ENCODE peak calls at places on chromosomes 2 and 18, in ten cellular contexts. E, W, L, B, P, R, I, S, N and A are unnamed samples.

GRCh38 chr18:75071866-75072671 is 136.9 kb downstream of the PTGR3 start:
- DNase-seq in B (no peak), L (no peak), N (no peak), P (no peak), S (no peak), E (no peak), I (no peak), R (no peak), W (no peak), A (peak; percentile 78)

GRCh38 chr2:204354442-204354856 is 190.8 kb upstream of the PARD3B start:
- DNase-seq in E (no peak), L (no peak), S (no peak), I (no peak), W (no peak), R (no peak), N (no peak), B (no peak), P (no peak), A (no peak)

GRCh38 chr2:151819920-151820319 is 8.3 kb downstream of the ARL5A start:
- DNase-seq in E (no peak), R (no peak), I (no peak), W (no peak), N (no peak), L (no peak), P (no peak), S (no peak), B (no peak), A (no peak)

GRCh38 chr2:10963155-10963554 is 51.4 kb downstream of the KCNF1 start:
- DNase-seq in W (no peak), E (no peak), I (no peak), S (no peak), P (no peak), L (no peak), B (peak; percentile 2), R (no peak), N (no peak), A (no peak)

GRCh38 chr2:86825728-86826386 is 35.1 kb upstream of the CD8A start:
- DNase-seq in S (no peak), R (no peak), B (no peak), N (no peak), E (no peak), I (no peak), W (no peak), L (no peak), P (no peak), A (no peak)

GRCh38 chr18:41553716-41554115 is 401.3 kb upstream of the PIK3C3 start:
- DNase-seq in L (no peak), B (no peak), R (no peak), W (no peak), S (no peak), P (no peak), N (no peak), I (no peak), E (no peak), A (no peak)

GRCh38 chr2:66488946-66489345 is 54.0 kb downstream of the MEIS1 start:
- DNase-seq in P (no peak), S (no peak), W (no peak), E (no peak), B (no peak), L (no peak), N (no peak), I (no peak), R (no peak), A (no peak)

GRCh38 chr2:95305341-95306058 is 8.4 kb downstream of the KCNIP3 start:
- DNase-seq in S (no peak), B (no peak), E (peak; percentile 36), N (no peak), L (no peak), W (no peak), P (peak; percentile 78), I (peak; percentile 47), R (peak; percentile 50), A (no peak)

GRCh38 chr2:229445013-229445412 is 173.9 kb upstream of the PID1 start:
- DNase-seq in R (peak; percentile 69), S (peak; percentile 72), L (peak; percentile 85), B (no peak), W (peak; percentile 92), I (peak; percentile 71), E (peak; percentile 24), P (peak; percentile 70), N (no peak), A (no peak)

GRCh38 chr2:140457483-140457882 is 1673.3 kb downstream of the LRP1B start:
- DNase-seq in N (no peak), W (no peak), L (no peak), B (no peak), S (no peak), R (no peak), I (no peak), P (no peak), E (no peak), A (no peak)

GRCh38 chr18:49537232-49537876 is 24.5 kb upstream of the LIPG start:
- DNase-seq in S (no peak), B (no peak), R (no peak), L (no peak), W (no peak), E (no peak), P (no peak), N (no peak), I (no peak), A (no peak)

GRCh38 chr2:237427807-237428506 is 14.0 kb upstream of the COL6A3 start:
- DNase-seq in S (no peak), R (no peak), N (peak; percentile 35), L (no peak), P (no peak), I (no peak), B (no peak), E (no peak), W (no peak), A (no peak)

GRCh38 chr2:181117176-181117925 is 136.9 kb downstream of the UBE2E3 start:
- DNase-seq in S (no peak), B (no peak), E (no peak), W (no peak), I (no peak), N (no peak), P (no peak), R (no peak), L (no peak), A (no peak)

DNA sequence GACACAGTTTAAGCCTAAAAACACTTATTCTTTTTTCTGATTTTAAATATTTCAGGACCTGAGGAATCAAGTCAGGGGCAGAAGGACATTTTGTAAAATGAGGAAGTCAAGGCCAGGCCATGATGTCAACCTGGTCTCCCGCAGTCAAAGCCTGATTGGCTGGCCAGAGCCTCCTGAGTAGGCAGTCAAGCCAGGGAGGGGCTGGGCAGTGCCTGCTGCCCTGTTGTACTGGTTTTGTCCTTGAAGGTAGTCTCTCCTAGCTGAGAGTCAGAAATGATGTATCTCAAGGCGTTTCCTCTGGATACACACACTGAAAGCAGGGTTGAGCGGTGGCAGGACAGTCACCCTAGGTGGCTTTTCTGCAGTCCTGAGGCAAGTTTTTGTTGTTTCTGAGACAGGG is 19.8 kb downstream of the CCT7 start:
- DNase-seq in B (no peak), E (no peak), W (no peak), N (no peak), P (no peak), I (no peak), L (no peak), R (no peak), S (no peak), A (no peak)
- H3K36me3 ChIP-seq in B (peaks cover 59% of the 10 kb centered on the region), E (no peaks in the 10 kb centered on the region), W (peaks cover 58% of the 10 kb centered on the region), N (peaks cover 41% of the 10 kb centered on the region), P (peaks cover 10% of the 10 kb centered on the region), I (peaks cover 51% of the 10 kb centered on the region), L (peaks cover 58% of the 10 kb centered on the region), R (peaks cover 11% of the 10 kb centered on the region), S (peaks cover 38% of the 10 kb centered on the region), A (peaks cover 61% of the 10 kb centered on the region)

GRCh38 chr2:127796389-127796788 is 14.6 kb downstream of the WDR33 start:
- DNase-seq in R (no peak), E (no peak), B (no peak), P (no peak), I (no peak), W (no peak), N (peak; percentile 17), S (no peak), L (no peak), A (no peak)

GRCh38 chr2:127790694-127791529 is 20.1 kb downstream of the WDR33 start:
- DNase-seq in B (no peak), P (no peak), R (no peak), S (no peak), E (no peak), N (no peak), I (no peak), W (no peak), L (no peak), A (no peak)

DNA sequence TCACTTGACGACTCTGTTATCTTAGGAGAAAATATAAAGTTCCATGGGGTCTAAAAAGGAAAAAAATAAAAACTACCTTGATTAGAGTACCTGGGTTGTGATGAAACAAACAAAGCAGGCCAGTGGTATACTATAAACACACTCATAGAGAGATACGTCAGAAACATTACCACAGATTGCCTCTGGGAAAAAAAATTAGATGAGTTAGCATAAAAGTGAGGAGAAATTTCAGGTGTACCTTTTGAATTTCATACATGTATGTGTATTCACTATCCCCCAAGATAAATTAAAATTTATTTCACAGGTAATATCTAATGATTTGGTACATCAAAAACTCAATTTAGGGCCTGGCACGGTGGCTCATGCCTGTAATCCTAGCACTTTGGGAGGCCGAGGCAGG is 18.2 kb downstream of the WDR33 start:
- DNase-seq in W (no peak), I (no peak), L (no peak), R (no peak), S (no peak), B (no peak), N (no peak), P (no peak), E (no peak), A (no peak)
- H3K9me3 ChIP-seq in W (no peaks in the 10 kb centered on the region), I (no peaks in the 10 kb centered on the region), L (no peaks in the 10 kb centered on the region), R (no peaks in the 10 kb centered on the region), S (no peaks in the 10 kb centered on the region), B (no peaks in the 10 kb centered on the region), N (no peaks in the 10 kb centered on the region), P (no peaks in the 10 kb centered on the region), E (no peaks in the 10 kb centered on the region), A (no peaks in the 10 kb centered on the region)

DNA sequence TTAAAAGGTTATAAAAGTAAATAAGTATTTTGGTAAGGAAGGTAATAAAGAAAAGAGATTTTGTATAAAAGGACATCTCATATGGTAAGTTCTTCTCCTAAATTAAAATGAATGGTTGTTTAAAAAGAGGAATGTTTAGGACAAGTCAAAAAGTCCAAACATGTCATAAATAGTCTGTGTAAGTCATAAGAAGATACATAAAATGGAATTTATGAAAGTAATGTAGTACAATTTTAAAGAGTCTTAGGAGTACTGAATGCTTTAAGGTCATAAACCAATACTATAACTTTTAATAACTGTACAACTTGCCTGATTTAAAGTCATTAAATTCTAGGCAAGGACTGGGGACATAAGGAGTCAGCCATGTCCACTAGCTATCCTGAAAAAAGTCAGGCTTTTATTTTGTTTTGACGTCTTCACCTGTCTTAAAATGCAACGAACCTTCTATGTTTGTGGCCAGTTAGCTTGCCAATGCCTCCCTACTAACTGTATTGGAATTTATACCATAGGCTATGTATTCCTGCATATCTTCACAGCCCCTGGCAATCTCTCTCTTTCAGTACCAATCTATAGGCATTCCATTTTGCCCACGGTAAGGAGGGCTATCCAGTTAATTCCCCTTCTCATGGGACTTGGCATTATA is 312.3 kb upstream of the LRRTM4 start:
- DNase-seq in N (no peak), L (no peak), E (no peak), R (no peak), I (no peak), W (no peak), S (peak; percentile 4), P (no peak), B (no peak), A (no peak)
- TF ChIP-seq POLR2AphosphoS5 in N (no peak), L (no peak), E (no peak), R (no peak), I (no peak), W (no peak), S (no peak), P (no peak), B (no peak), A (no peak)

GRCh38 chr2:201890447-201890846 is 84.1 kb downstream of the CDK15 start:
- DNase-seq in B (no peak), I (no peak), N (no peak), S (no peak), L (no peak), W (no peak), R (no peak), P (no peak), E (no peak), A (no peak)
- H3K36me3 ChIP-seq in B (no peaks in the 10 kb centered on the region), I (no peaks in the 10 kb centered on the region), N (no peaks in the 10 kb centered on the region), S (no peaks in the 10 kb centered on the region), L (no peaks in the 10 kb centered on the region), W (no peaks in the 10 kb centered on the region), R (no peaks in the 10 kb centered on the region), P (no peaks in the 10 kb centered on the region), E (no peaks in the 10 kb centered on the region), A (no peaks in the 10 kb centered on the region)